ENCODE peak calls at places on chromosomes 16 and 17, in ten cellular contexts. D is fibroblast of lung, L is endodermal cell, V is keratinocyte, E is H9, J is neuronal stem cell, Y is colonic mucosa, T is HCT116, M is PC-3, W is mammary epithelial cell. Z is an unnamed sample.

GRCh38 chr16:17382949-17383348 is 87.8 kb downstream of the XYLT1 start:
- DNase-seq in D (no peak), L (peak; percentile 75), V (no peak), E (no peak), J (no peak), Y (no peak), T (no peak), M (no peak), W (no peak), Z (no peak)

GRCh38 chr16:58628845-58629680 is 563 bp downstream of the CNOT1 start:
- DNase-seq in D (peak; percentile 30), L (peak; percentile 70), V (no peak), E (peak; percentile 32), J (peak; percentile 23), Y (peak; percentile 83), T (no peak), M (peak; percentile 23), W (peak; percentile 47), Z (peak; percentile 85)

GRCh38 chr17:78883090-78883532 is 19.9 kb downstream of the CEP295NL start:
- DNase-seq in D (peak; percentile 81), L (no peak), V (no peak), E (no peak), J (no peak), Y (peak; percentile 52), T (peak; percentile 71), M (peak; percentile 94), W (no peak), Z (peak; percentile 94)

GRCh38 chr17:41967141-41967920 is 736 bp downstream of the CNP start:
- DNase-seq in D (peak; percentile 17), L (peak; percentile 83), V (no peak), E (no peak), J (no peak), Y (peak; percentile 38), T (peak; percentile 4), M (peak; percentile 26), W (peak; percentile 30), Z (peak; percentile 83)

GRCh38 chr17:48882272-48882671 is 10.3 kb upstream of the ATP5MC1 start:
- DNase-seq in D (no peak), L (no peak), V (no peak), E (no peak), J (no peak), Y (no peak), T (no peak), M (no peak), W (no peak), Z (no peak)

GRCh38 chr16:22328081-22328725 is 31.0 kb downstream of the POLR3E start:
- DNase-seq in D (no peak), L (no peak), V (no peak), E (no peak), J (no peak), Y (no peak), T (no peak), M (no peak), W (no peak), Z (no peak)

GRCh38 chr17:59151591-59151990 is 3.4 kb downstream of the SKA2 start:
- DNase-seq in D (peak; percentile 32), L (no peak), V (no peak), E (no peak), J (no peak), Y (no peak), T (no peak), M (no peak), W (no peak), Z (no peak)

GRCh38 chr17:51391992-51392654 is 131.8 kb downstream of the UTP18 start:
- DNase-seq in D (no peak), L (peak; percentile 78), V (no peak), E (peak; percentile 21), J (no peak), Y (no peak), T (peak; percentile 32), M (peak; percentile 46), W (peak; percentile 13), Z (no peak)

GRCh38 chr16:86755571-86756006 is 177.2 kb downstream of the FOXL1 start:
- DNase-seq in D (no peak), L (no peak), V (no peak), E (no peak), J (no peak), Y (no peak), T (no peak), M (no peak), W (no peak), Z (no peak)

GRCh38 chr17:17053446-17054379 is 11.5 kb downstream of the MPRIP start:
- DNase-seq in D (no peak), L (peak; percentile 34), V (no peak), E (peak; percentile 25), J (no peak), Y (no peak), T (no peak), M (no peak), W (no peak), Z (no peak)

DNA sequence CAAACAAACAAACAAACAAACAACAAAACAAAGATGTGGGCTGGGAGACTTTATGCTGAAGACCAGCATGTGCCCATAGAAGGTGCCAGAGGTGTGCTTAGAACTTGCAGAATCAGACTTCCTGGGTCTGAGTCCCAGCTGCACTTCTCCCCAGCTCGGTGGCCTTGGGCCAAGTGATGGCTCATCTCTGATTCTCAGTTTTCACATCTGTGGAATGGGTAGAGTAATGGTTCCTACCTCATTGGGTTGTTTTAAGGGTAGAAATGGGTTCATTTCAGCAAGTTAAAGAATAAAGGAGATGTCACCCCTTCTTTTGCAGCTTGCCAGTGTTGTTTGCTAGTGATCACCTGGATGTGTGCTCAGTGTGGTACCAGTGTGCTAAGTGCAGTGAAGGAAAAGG is 10.7 kb downstream of the NKD1 start:
- DNase-seq in D (no peak), L (no peak), V (no peak), E (no peak), J (no peak), Y (no peak), T (no peak), M (no peak), W (no peak), Z (no peak)
- H3K9me3 ChIP-seq in D (no peaks in the 10 kb centered on the region), L (peaks cover 6% of the 10 kb centered on the region), V (no peaks in the 10 kb centered on the region), E (no peaks in the 10 kb centered on the region), J (peaks cover 15% of the 10 kb centered on the region), Y (no peaks in the 10 kb centered on the region), T (no peaks in the 10 kb centered on the region), M (no peaks in the 10 kb centered on the region), W (no peaks in the 10 kb centered on the region), Z (peaks cover 6% of the 10 kb centered on the region)

DNA sequence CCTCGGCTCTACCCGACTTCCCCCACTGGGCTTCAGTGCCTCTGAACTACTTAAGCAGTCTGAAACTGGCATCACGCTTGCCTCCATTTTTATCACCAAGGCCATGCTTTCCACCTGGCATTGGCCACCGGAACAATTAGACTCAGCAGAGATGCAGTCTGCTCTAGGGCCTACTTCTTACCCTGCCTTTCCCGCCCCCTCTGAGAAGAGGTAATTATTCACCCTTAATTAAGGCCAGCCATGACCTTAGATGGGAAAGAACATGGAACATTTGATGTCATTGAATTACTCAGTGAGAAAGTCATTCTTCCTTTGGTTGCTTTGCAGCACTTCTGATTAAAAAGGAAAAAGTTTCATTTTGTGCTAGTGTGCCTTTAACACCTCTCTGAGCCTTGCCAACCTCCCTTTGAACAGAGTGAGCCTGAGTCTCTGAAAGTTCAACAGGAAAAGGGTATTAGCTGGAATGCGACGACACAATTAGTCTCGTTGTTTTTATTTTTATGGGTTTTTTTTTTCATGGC is 60.9 kb upstream of the TNRC6A start:
- DNase-seq in D (peak; percentile 87), L (no peak), V (no peak), E (no peak), J (no peak), Y (no peak), T (no peak), M (no peak), W (peak; percentile 40), Z (peak; percentile 69)
- H3K9ac ChIP-seq in D (no peak overlapping the region), L (no peak overlapping the region), V (no peak overlapping the region), E (no peak overlapping the region), J (no peak overlapping the region), Y (no peak overlapping the region), T (no peak overlapping the region), M (peak overlapping the region; percentile 38), W (no peak overlapping the region), Z (no peak overlapping the region)

DNA sequence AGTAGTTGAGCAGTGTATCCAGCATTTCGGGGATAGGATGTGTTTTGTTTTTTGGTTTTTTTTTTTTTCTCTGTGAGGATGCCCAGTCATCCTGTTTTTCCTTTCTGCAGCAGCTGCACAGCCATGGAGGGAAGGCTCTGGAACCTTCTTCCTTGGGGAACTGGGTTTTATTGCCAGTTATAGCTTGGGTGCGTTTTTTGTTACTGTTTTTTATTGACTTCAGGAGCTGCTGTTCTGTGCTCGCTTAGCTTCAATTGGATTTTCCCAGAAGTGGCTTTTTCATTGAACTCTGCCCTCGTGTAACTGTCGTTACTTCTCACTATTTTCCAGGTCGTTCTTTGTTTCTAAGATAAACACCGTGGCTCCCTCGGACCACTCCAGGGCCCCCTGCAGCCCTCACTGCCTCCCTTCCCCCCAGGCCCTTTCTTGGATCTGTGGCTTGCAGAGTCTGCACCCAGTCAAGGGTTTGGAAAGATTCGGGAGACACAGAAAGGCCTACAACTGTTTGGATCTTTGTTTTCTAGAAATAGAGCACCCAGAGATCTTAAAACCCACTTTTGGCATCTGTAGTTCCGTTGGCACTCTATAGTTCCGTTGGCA is 119.7 kb upstream of the CACNG5 start:
- DNase-seq in D (no peak), L (peak; percentile 61), V (no peak), E (peak; percentile 28), J (no peak), Y (peak; percentile 70), T (no peak), M (no peak), W (no peak), Z (no peak)
- H3K27ac ChIP-seq in D (no peak overlapping the region), L (peak overlapping the region; percentile 42), V (no peak overlapping the region), E (no peak overlapping the region), J (no peak overlapping the region), Y (peak overlapping the region; percentile 81), T (no peak overlapping the region), M (no peak overlapping the region), W (no peak overlapping the region), Z (no peak overlapping the region)

GRCh38 chr16:84016477-84016876 is 26.1 kb downstream of the SLC38A8 start:
- DNase-seq in D (no peak), L (no peak), V (no peak), E (no peak), J (no peak), Y (no peak), T (no peak), M (no peak), W (no peak), Z (no peak)

GRCh38 chr16:84018710-84019109 is 23.9 kb downstream of the SLC38A8 start:
- DNase-seq in D (no peak), L (no peak), V (no peak), E (no peak), J (no peak), Y (no peak), T (no peak), M (no peak), W (no peak), Z (no peak)

GRCh38 chr16:84022641-84023040 is 20.0 kb downstream of the SLC38A8 start:
- DNase-seq in D (no peak), L (no peak), V (no peak), E (no peak), J (no peak), Y (no peak), T (no peak), M (no peak), W (no peak), Z (no peak)

GRCh38 chr16:84021488-84021887 is 21.1 kb downstream of the SLC38A8 start:
- DNase-seq in D (no peak), L (no peak), V (no peak), E (no peak), J (no peak), Y (no peak), T (no peak), M (no peak), W (no peak), Z (no peak)

DNA sequence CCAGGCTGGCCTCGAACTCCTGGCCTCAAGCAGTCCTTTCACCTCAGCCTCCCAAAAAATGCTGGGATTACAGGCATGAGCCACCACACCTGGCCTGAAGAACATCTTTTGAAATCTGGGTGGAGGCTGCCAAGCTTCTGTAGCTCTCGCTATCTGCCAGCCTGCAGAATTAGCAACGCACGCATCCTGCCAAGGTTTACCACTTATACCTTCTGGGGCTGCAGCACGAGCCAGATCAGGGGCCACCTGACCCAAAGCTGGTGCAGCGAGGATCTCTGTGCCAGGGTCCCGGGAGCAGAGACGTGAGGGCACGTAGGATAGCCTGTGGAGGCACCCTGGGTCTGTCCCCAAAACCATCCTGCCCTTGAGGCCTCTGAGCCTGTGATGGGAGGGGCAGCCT is 22.2 kb downstream of the SLC38A8 start:
- DNase-seq in D (no peak), L (no peak), V (no peak), E (no peak), J (no peak), Y (no peak), T (no peak), M (no peak), W (no peak), Z (no peak)
- H3K9me3 ChIP-seq in D (no peaks in the 10 kb centered on the region), L (peaks cover 19% of the 10 kb centered on the region), V (peaks cover 2% of the 10 kb centered on the region), E (no peaks in the 10 kb centered on the region), J (peaks cover 39% of the 10 kb centered on the region), Y (no peaks in the 10 kb centered on the region), T (peaks cover 15% of the 10 kb centered on the region), M (no peaks in the 10 kb centered on the region), W (peaks cover 12% of the 10 kb centered on the region), Z (no peaks in the 10 kb centered on the region)